ENCODE peak calls at places on chromosomes 2 and 18, in eight cellular contexts. L, Z, R, O, Y, T, E and V are unnamed samples.

GRCh38 chr2:9948721-9949120 is 2.8 kb upstream of the GRHL1 start:
- DNase-seq in L (no peak), O (no peak), Y (no peak), E (no peak), R (no peak), Z (no peak), T (no peak), V (no peak)

GRCh38 chr18:6363216-6363615 is 51.5 kb downstream of the L3MBTL4 start:
- DNase-seq in E (no peak), L (no peak), Y (no peak), O (no peak), R (no peak), T (no peak), Z (no peak), V (no peak)

GRCh38 chr2:54558188-54558975 is 102.3 kb downstream of the SPTBN1 start:
- DNase-seq in R (peak; percentile 61), T (peak; percentile 49), Y (peak; percentile 54), O (peak; percentile 70), Z (peak; percentile 86), L (peak; percentile 87), E (peak; percentile 60), V (peak; percentile 52)

GRCh38 chr2:203934006-203934632 is 2.4 kb upstream of the ICOS start:
- DNase-seq in Y (no peak), Z (no peak), T (no peak), E (no peak), O (no peak), R (no peak), L (no peak), V (no peak)

GRCh38 chr2:240162032-240162431 is 21.6 kb upstream of the OTOS start:
- DNase-seq in L (no peak), R (no peak), Y (peak; percentile 29), O (no peak), Z (peak; percentile 22), T (no peak), E (no peak), V (no peak)

GRCh38 chr2:143110759-143111428 is 18.3 kb upstream of the ARHGAP15 start:
- DNase-seq in R (no peak), E (peak; percentile 78), Y (no peak), T (peak; percentile 36), L (peak; percentile 65), Z (no peak), O (peak; percentile 78), V (peak; percentile 55)

GRCh38 chr2:42238644-42239288 is 69.6 kb downstream of the EML4 start:
- DNase-seq in E (peak; percentile 25), Z (no peak), R (no peak), L (peak; percentile 65), O (no peak), Y (no peak), T (peak; percentile 27), V (no peak)

GRCh38 chr18:23805898-23806297 is 116.6 kb downstream of the LAMA3 start:
- DNase-seq in T (no peak), E (peak; percentile 90), Y (no peak), R (no peak), Z (no peak), L (no peak), O (peak; percentile 30), V (no peak)

GRCh38 chr2:227462972-227463931 is 8.7 kb upstream of the AGFG1 start:
- DNase-seq in O (no peak), Z (no peak), Y (no peak), E (no peak), R (no peak), L (no peak), T (no peak), V (no peak)

GRCh38 chr2:208820289-208820688 is 413.7 kb downstream of the PTH2R start:
- DNase-seq in R (no peak), T (no peak), O (no peak), Y (no peak), L (no peak), E (no peak), Z (no peak), V (no peak)

GRCh38 chr2:209423562-209424541 is at the start of gene MAP2:
- DNase-seq in Z (peak; percentile 92), R (peak; percentile 73), E (peak; percentile 73), L (peak; percentile 87), T (peak; percentile 83), O (peak; percentile 90), Y (peak; percentile 93), V (peak; percentile 91)

GRCh38 chr2:224883172-224883516 is 159.1 kb downstream of the DOCK10 start:
- DNase-seq in E (no peak), Y (no peak), Z (no peak), R (no peak), L (no peak), T (no peak), O (no peak), V (no peak)

GRCh38 chr2:205438241-205438640 is 244.1 kb upstream of the NRP2 start:
- DNase-seq in L (no peak), T (no peak), R (no peak), O (peak; percentile 10), Z (no peak), E (no peak), Y (no peak), V (no peak)

GRCh38 chr2:240435955-240436625 is 627 bp downstream of the GPC1 start:
- DNase-seq in Z (peak; percentile 72), T (no peak), L (no peak), E (no peak), R (no peak), O (peak; percentile 37), Y (peak; percentile 65), V (peak; percentile 29)

GRCh38 chr2:131431336-131431735 is 44.6 kb upstream of the TUBA3D start:
- DNase-seq in R (no peak), L (no peak), E (peak; percentile 75), Y (no peak), O (peak; percentile 34), Z (no peak), T (no peak), V (no peak)

GRCh38 chr2:31822587-31822986 is 188.2 kb downstream of the MEMO1 start:
- DNase-seq in T (no peak), R (no peak), L (no peak), Y (no peak), E (no peak), O (no peak), Z (no peak), V (no peak)

GRCh38 chr2:33214857-33215256 is 261.6 kb upstream of the RASGRP3 start:
- DNase-seq in E (no peak), T (no peak), Z (no peak), Y (no peak), R (no peak), O (no peak), L (no peak), V (no peak)

GRCh38 chr2:33215983-33216382 is 260.5 kb upstream of the RASGRP3 start:
- DNase-seq in E (no peak), Y (no peak), L (no peak), R (no peak), O (no peak), T (no peak), Z (no peak), V (no peak)

GRCh38 chr2:33215299-33215698 is 261.1 kb upstream of the RASGRP3 start:
- DNase-seq in Z (no peak), O (peak; percentile 86), T (no peak), E (peak; percentile 91), R (peak; percentile 74), Y (no peak), L (no peak), V (peak; percentile 37)

GRCh38 chr2:33217431-33217830 is 259.0 kb upstream of the RASGRP3 start:
- DNase-seq in Y (no peak), Z (no peak), R (no peak), T (no peak), L (no peak), O (no peak), E (no peak), V (no peak)

GRCh38 chr2:33216508-33217182 is 259.8 kb upstream of the RASGRP3 start:
- DNase-seq in E (peak; percentile 49), T (peak; percentile 56), R (peak; percentile 64), Y (no peak), L (peak; percentile 27), O (peak; percentile 41), Z (no peak), V (peak; percentile 65)
- H3K27ac ChIP-seq in E (peak overlapping the region; percentile 68), T (no peak overlapping the region), R (peak overlapping the region; percentile 51), Y (no peak overlapping the region), L (no peak overlapping the region), O (no peak overlapping the region), Z (no peak overlapping the region), V (no peak overlapping the region)

DNA sequence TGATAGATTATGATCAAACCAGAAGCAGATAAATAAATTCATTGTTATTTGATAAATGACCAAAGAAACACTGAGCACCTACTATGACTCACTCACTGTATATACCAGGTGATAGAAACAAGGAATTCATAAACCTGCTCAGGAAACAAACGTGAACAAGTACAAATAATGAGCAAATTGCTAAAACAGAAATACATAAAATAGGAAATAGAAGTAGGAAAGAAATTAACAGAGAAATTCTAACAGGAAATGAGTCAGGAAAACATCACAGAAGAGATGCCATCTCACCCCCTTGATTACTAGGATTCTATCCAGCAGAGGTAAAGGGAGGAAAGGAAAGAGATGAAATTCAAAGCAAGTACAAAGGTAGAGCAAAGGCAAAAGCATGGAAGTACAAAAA is 31.3 kb downstream of the EXOC6B start:
- DNase-seq in Y (no peak), T (no peak), R (no peak), O (no peak), Z (no peak), E (no peak), L (no peak), V (no peak)
- H3K27ac ChIP-seq in Y (no peak overlapping the region), T (no peak overlapping the region), R (peak overlapping the region; percentile 75), O (peak overlapping the region; percentile 86), Z (no peak overlapping the region), E (no peak overlapping the region), L (no peak overlapping the region), V (peak overlapping the region; percentile 52)

DNA sequence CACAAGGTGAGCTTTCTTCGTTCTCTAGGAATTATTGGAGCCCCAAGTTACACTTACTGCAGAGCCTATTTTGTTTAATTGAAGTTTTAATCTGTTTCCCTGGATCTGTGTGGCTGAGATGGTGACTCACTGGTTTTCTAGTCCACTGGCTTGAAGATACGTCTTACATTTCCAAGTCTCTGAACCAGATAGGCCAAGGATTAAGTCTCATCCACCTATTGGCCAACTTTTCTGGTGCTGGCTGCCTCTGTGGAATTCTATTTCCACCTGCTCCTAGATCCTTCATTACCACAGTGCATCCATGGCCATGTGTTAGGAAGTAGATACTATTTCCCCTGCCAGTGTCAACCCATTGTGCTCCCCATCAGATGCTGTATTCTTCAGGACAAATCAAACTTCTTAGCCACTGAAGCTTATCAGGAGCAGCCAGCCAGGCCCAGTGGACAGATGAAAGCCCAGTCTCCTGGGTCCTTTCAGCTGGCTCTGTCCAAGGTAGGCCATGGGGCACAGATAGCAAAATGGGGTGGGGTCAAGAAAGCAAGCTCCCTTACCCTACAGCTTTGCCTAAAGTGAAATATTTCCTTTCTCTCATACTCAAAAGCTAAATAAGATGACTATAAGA is 198.8 kb upstream of the TCF4 start:
- DNase-seq in O (no peak), E (no peak), Y (no peak), T (no peak), L (no peak), R (no peak), Z (no peak), V (no peak)
- H3K27ac ChIP-seq in O (no peak overlapping the region), E (no peak overlapping the region), Y (no peak overlapping the region), T (no peak overlapping the region), L (no peak overlapping the region), R (no peak overlapping the region), Z (no peak overlapping the region), V (no peak overlapping the region)

DNA sequence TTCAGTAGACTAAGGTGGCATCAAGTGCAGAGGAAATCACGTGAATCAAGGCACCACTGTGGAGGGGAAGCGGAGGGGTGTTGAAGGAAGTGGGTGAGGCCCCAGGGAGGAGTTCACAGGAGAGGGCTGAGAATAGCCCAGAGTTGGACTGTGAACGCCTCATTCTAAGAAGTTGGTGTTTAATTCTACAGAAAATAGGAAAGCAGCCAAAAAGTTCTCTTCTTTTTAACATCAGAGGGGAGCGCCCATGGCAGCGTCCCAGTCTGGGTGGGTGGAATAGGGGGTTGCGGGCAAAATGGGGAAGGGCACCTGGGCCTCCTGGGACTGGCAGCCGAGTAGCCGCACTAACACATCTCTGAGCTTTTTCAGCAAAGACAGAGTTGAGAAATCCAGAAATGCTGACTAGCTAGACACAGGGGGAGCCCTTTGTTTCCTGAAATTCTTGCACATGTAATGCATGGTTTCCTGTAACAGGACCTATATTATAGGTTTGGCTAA is 96.9 kb downstream of the NEB start:
- DNase-seq in E (peak; percentile 9), L (peak; percentile 7), R (no peak), O (no peak), T (no peak), Z (no peak), Y (no peak), V (peak; percentile 32)
- H3K27ac ChIP-seq in E (no peak overlapping the region), L (no peak overlapping the region), R (no peak overlapping the region), O (no peak overlapping the region), T (no peak overlapping the region), Z (peak overlapping the region; percentile 8), Y (no peak overlapping the region), V (peak overlapping the region; percentile 10)